ENCODE peak calls at places on chromosomes 4 and X, in ten cellular contexts. H is activated gamma-delta T cell treated with Interleukin-2 at 50 U/mL for 16 hours; M is NCI-H2171 treated with DMSO at 0.1 percent for 48 hours; U is K562; O is activated naive CD4-positive, alpha-beta T cell treated with anti-CD3 and anti-CD28 coated beads, Interleukin-2, amount 50 U/mL, for 16 hours; R is nephron progenitor cell; L is CD8-positive, alpha-beta memory T cell; K is endothelial cell; S is colonic mucosa; T is stimulated activated CD4-positive, alpha-beta T cell treated with anti-CD3 and anti-CD28 coated beads, Interleukin-15, amount 100 ng/mL, for 1 hour. E is an unnamed sample.

GRCh38 chr4:111959202-111959601 is 186.1 kb upstream of the FAM241A start:
- DNase-seq in L (no peak), H (no peak), K (no peak), R (no peak), O (no peak), M (no peak), U (no peak), T (no peak), S (peak), E (no peak)

GRCh38 chr4:5988086-5988845 is 30.0 kb downstream of the C4orf50 start:
- DNase-seq in S (no peak), H (no peak), U (no peak), M (no peak), T (no peak), L (no peak), R (no peak), K (no peak), O (no peak), E (no peak)

GRCh38 chr4:146029147-146029546 is 90.5 kb upstream of the ZNF827 start:
- DNase-seq in H (no peak), M (no peak), S (no peak), R (no peak), L (no peak), K (no peak), O (no peak), T (no peak), U (no peak), E (no peak)

GRCh38 chr4:60485279-60485678 is 714.8 kb upstream of the ADGRL3 start:
- DNase-seq in M (no peak), U (no peak), S (no peak), K (no peak), R (no peak), L (no peak), H (no peak), T (no peak), O (no peak), E (no peak)

GRCh38 chr4:101682946-101683345 is 107.6 kb upstream of the BANK1 start:
- DNase-seq in K (no peak), H (no peak), U (no peak), T (no peak), S (no peak), R (no peak), L (no peak), O (no peak), M (peak), E (no peak)

GRCh38 chr4:31081375-31081774 is 361.2 kb downstream of the PCDH7 start:
- DNase-seq in L (no peak), U (no peak), K (no peak), T (no peak), S (no peak), O (no peak), R (no peak), M (no peak), H (no peak), E (no peak)

GRCh38 chrX:46165411-46165810 is 379.8 kb downstream of the ZNF674 start:
- DNase-seq in K (no peak), R (no peak), O (no peak), S (no peak), H (no peak), U (no peak), T (no peak), L (no peak), M (no peak), E (no peak)

GRCh38 chr4:26061248-26061986 is 147.4 kb downstream of the SMIM20 start:
- DNase-seq in H (no peak), U (peak), R (peak), M (no peak), S (no peak), K (peak), O (no peak), L (no peak), T (no peak), E (peak)

GRCh38 chrX:76202471-76202870 is 29.6 kb downstream of the PBDC1 start:
- DNase-seq in K (no peak), H (no peak), L (no peak), S (no peak), T (no peak), R (no peak), U (no peak), M (no peak), O (no peak), E (no peak)

GRCh38 chr4:76696109-76696508 is 201.8 kb downstream of the SOWAHB start:
- DNase-seq in U (no peak), O (no peak), R (peak), H (no peak), T (no peak), L (no peak), K (peak), M (no peak), S (no peak), E (peak)

GRCh38 chr4:40720931-40721330 is 28.8 kb upstream of the NSUN7 start:
- DNase-seq in S (no peak), O (no peak), H (no peak), U (no peak), L (no peak), R (no peak), M (no peak), K (no peak), T (no peak), E (no peak)

GRCh38 chr4:40576651-40577480 is 52.8 kb downstream of the RBM47 start:
- DNase-seq in T (no peak), R (peak), H (no peak), K (peak), U (peak), O (no peak), M (no peak), L (no peak), S (peak), E (peak)

GRCh38 chrX:9899640-9900075 is 67.5 kb upstream of the CLDN34 start:
- DNase-seq in O (peak), S (no peak), U (no peak), M (peak), K (no peak), L (no peak), R (peak), H (no peak), T (no peak), E (no peak)

GRCh38 chr4:126591583-126591982 is 1041.2 kb upstream of the INTU start:
- DNase-seq in L (no peak), O (no peak), H (no peak), T (no peak), R (no peak), M (no peak), K (no peak), S (no peak), U (no peak), E (no peak)

GRCh38 chr4:165864228-165864627 is 8.8 kb upstream of the TLL1 start:
- DNase-seq in K (no peak), S (no peak), H (no peak), L (no peak), M (no peak), O (no peak), T (no peak), R (no peak), U (no peak), E (no peak)

GRCh38 chr4:46254788-46255187 is 130.9 kb upstream of the GABRG1 start:
- DNase-seq in M (no peak), U (no peak), L (no peak), H (no peak), O (no peak), K (no peak), T (no peak), S (no peak), R (no peak), E (no peak)